ENCODE peak calls at places on chromosomes 4 and X, in six cellular contexts. One of them, this sample, is unnamed.

GRCh38 chrX:57379296-57379695 is 92.8 kb downstream of the FAAH2 start:
- DNase-seq in left ventricle myocardium inferior: no peak
- DNase-seq in choroid plexus epithelial cell: no peak
- DNase-seq in RWPE2: no peak
- DNase-seq in heart left ventricle: no peak
- DNase-seq in coronary artery: no peak
- DNase-seq in this sample: no peak

GRCh38 chr4:129344058-129344457 is 248.1 kb downstream of the C4orf33 start:
- DNase-seq in left ventricle myocardium inferior: no peak
- DNase-seq in choroid plexus epithelial cell: peak; percentile 76
- DNase-seq in RWPE2: no peak
- DNase-seq in heart left ventricle: no peak
- DNase-seq in coronary artery: no peak
- DNase-seq in this sample: peak; percentile 58

GRCh38 chrX:68503830-68504229 is 5.0 kb downstream of the YIPF6 start:
- DNase-seq in left ventricle myocardium inferior: no peak
- DNase-seq in choroid plexus epithelial cell: peak; percentile 23
- DNase-seq in RWPE2: no peak
- DNase-seq in heart left ventricle: no peak
- DNase-seq in coronary artery: no peak
- DNase-seq in this sample: peak; percentile 45

GRCh38 chr4:48109413-48110263 is 24.4 kb downstream of the TXK start:
- DNase-seq in left ventricle myocardium inferior: no peak
- DNase-seq in choroid plexus epithelial cell: peak; percentile 74
- DNase-seq in RWPE2: no peak
- DNase-seq in heart left ventricle: no peak
- DNase-seq in coronary artery: no peak
- DNase-seq in this sample: peak; percentile 49

GRCh38 chr4:13701937-13702446 is 74.5 kb upstream of the BOD1L1 start:
- DNase-seq in left ventricle myocardium inferior: no peak
- DNase-seq in choroid plexus epithelial cell: peak; percentile 58
- DNase-seq in RWPE2: no peak
- DNase-seq in heart left ventricle: no peak
- DNase-seq in coronary artery: no peak
- DNase-seq in this sample: peak; percentile 80

GRCh38 chr4:185470503-185471195 is 884 bp downstream of the CCDC110 start:
- DNase-seq in left ventricle myocardium inferior: peak; percentile 49
- DNase-seq in choroid plexus epithelial cell: peak; percentile 41
- DNase-seq in RWPE2: no peak
- DNase-seq in heart left ventricle: peak; percentile 66
- DNase-seq in coronary artery: peak; percentile 89
- DNase-seq in this sample: peak; percentile 13

GRCh38 chr4:123340381-123340701 is 56.3 kb upstream of the SPRY1 start:
- DNase-seq in left ventricle myocardium inferior: no peak
- DNase-seq in choroid plexus epithelial cell: peak; percentile 86
- DNase-seq in RWPE2: no peak
- DNase-seq in heart left ventricle: peak; percentile 47
- DNase-seq in coronary artery: no peak
- DNase-seq in this sample: peak; percentile 96

GRCh38 chr4:9765091-9765490 is 16.3 kb upstream of the DRD5 start:
- DNase-seq in left ventricle myocardium inferior: no peak
- DNase-seq in choroid plexus epithelial cell: peak; percentile 59
- DNase-seq in RWPE2: no peak
- DNase-seq in heart left ventricle: no peak
- DNase-seq in coronary artery: no peak
- DNase-seq in this sample: peak; percentile 2

GRCh38 chr4:110636677-110637407 is 14.0 kb upstream of the PITX2 start:
- DNase-seq in left ventricle myocardium inferior: no peak
- DNase-seq in choroid plexus epithelial cell: no peak
- DNase-seq in RWPE2: no peak
- DNase-seq in heart left ventricle: no peak
- DNase-seq in coronary artery: peak; percentile 71
- DNase-seq in this sample: peak; percentile 72

GRCh38 chrX:110853610-110854009 is 58.0 kb upstream of the CHRDL1 start:
- DNase-seq in left ventricle myocardium inferior: no peak
- DNase-seq in choroid plexus epithelial cell: peak; percentile 3
- DNase-seq in RWPE2: no peak
- DNase-seq in heart left ventricle: no peak
- DNase-seq in coronary artery: no peak
- DNase-seq in this sample: peak; percentile 32

GRCh38 chrX:13215729-13216128 is 104.1 kb downstream of the ATXN3L start:
- DNase-seq in left ventricle myocardium inferior: no peak
- DNase-seq in choroid plexus epithelial cell: peak; percentile 70
- DNase-seq in RWPE2: no peak
- DNase-seq in heart left ventricle: no peak
- DNase-seq in coronary artery: no peak
- DNase-seq in this sample: peak; percentile 59

GRCh38 chr4:146522098-146522861 is 540 bp upstream of the SLC10A7 start:
- DNase-seq in left ventricle myocardium inferior: peak; percentile 94
- DNase-seq in choroid plexus epithelial cell: peak; percentile 88
- DNase-seq in RWPE2: peak; percentile 76
- DNase-seq in heart left ventricle: peak; percentile 93
- DNase-seq in coronary artery: peak; percentile 92
- DNase-seq in this sample: peak; percentile 82

GRCh38 chr4:146521543-146522097 is at the start of gene SLC10A7:
- DNase-seq in left ventricle myocardium inferior: peak; percentile 76
- DNase-seq in choroid plexus epithelial cell: peak; percentile 79
- DNase-seq in RWPE2: peak; percentile 71
- DNase-seq in heart left ventricle: peak; percentile 77
- DNase-seq in coronary artery: peak; percentile 82
- DNase-seq in this sample: peak; percentile 68

GRCh38 chr4:146522862-146523205 is 1.1 kb upstream of the SLC10A7 start:
- DNase-seq in left ventricle myocardium inferior: no peak
- DNase-seq in choroid plexus epithelial cell: peak; percentile 14
- DNase-seq in RWPE2: no peak
- DNase-seq in heart left ventricle: no peak
- DNase-seq in coronary artery: no peak
- DNase-seq in this sample: peak; percentile 20

GRCh38 chr4:146524663-146525062 is 2.9 kb upstream of the SLC10A7 start:
- DNase-seq in left ventricle myocardium inferior: no peak
- DNase-seq in choroid plexus epithelial cell: no peak
- DNase-seq in RWPE2: no peak
- DNase-seq in heart left ventricle: no peak
- DNase-seq in coronary artery: no peak
- DNase-seq in this sample: no peak

GRCh38 chr4:146520894-146521542 is 722 bp downstream of the SLC10A7 start:
- DNase-seq in left ventricle myocardium inferior: no peak
- DNase-seq in choroid plexus epithelial cell: peak; percentile 80
- DNase-seq in RWPE2: no peak
- DNase-seq in heart left ventricle: peak; percentile 39
- DNase-seq in coronary artery: no peak
- DNase-seq in this sample: peak; percentile 63
- H3K4me3 ChIP-seq in left ventricle myocardium inferior: peak overlapping the region; percentile 79
- H3K4me3 ChIP-seq in choroid plexus epithelial cell: peak overlapping the region; percentile 93
- H3K4me3 ChIP-seq in RWPE2: peak overlapping the region; percentile 79
- H3K4me3 ChIP-seq in heart left ventricle: peak overlapping the region; percentile 99
- H3K4me3 ChIP-seq in coronary artery: peak overlapping the region; percentile 88
- H3K4me3 ChIP-seq in this sample: peak overlapping the region; percentile 79

GRCh38 chrX:2782778-2783177 is 30.9 kb downstream of the XG start:
- DNase-seq in left ventricle myocardium inferior: no peak
- DNase-seq in choroid plexus epithelial cell: no peak
- DNase-seq in RWPE2: no peak
- DNase-seq in heart left ventricle: no peak
- DNase-seq in coronary artery: no peak
- DNase-seq in this sample: no peak
- H3K4me3 ChIP-seq in left ventricle myocardium inferior: no peak overlapping the region
- H3K4me3 ChIP-seq in choroid plexus epithelial cell: no peak overlapping the region
- H3K4me3 ChIP-seq in RWPE2: no peak overlapping the region
- H3K4me3 ChIP-seq in heart left ventricle: no peak overlapping the region
- H3K4me3 ChIP-seq in coronary artery: no peak overlapping the region
- H3K4me3 ChIP-seq in this sample: no peak overlapping the region

GRCh38 chr4:136713140-136713539 is 819.2 kb downstream of the PCDH18 start:
- DNase-seq in left ventricle myocardium inferior: no peak
- DNase-seq in choroid plexus epithelial cell: peak; percentile 74
- DNase-seq in RWPE2: no peak
- DNase-seq in heart left ventricle: no peak
- DNase-seq in coronary artery: no peak
- DNase-seq in this sample: peak; percentile 2
- H3K4me3 ChIP-seq in left ventricle myocardium inferior: no peak overlapping the region
- H3K4me3 ChIP-seq in choroid plexus epithelial cell: no peak overlapping the region
- H3K4me3 ChIP-seq in RWPE2: no peak overlapping the region
- H3K4me3 ChIP-seq in heart left ventricle: no peak overlapping the region
- H3K4me3 ChIP-seq in coronary artery: no peak overlapping the region
- H3K4me3 ChIP-seq in this sample: no peak overlapping the region

DNA sequence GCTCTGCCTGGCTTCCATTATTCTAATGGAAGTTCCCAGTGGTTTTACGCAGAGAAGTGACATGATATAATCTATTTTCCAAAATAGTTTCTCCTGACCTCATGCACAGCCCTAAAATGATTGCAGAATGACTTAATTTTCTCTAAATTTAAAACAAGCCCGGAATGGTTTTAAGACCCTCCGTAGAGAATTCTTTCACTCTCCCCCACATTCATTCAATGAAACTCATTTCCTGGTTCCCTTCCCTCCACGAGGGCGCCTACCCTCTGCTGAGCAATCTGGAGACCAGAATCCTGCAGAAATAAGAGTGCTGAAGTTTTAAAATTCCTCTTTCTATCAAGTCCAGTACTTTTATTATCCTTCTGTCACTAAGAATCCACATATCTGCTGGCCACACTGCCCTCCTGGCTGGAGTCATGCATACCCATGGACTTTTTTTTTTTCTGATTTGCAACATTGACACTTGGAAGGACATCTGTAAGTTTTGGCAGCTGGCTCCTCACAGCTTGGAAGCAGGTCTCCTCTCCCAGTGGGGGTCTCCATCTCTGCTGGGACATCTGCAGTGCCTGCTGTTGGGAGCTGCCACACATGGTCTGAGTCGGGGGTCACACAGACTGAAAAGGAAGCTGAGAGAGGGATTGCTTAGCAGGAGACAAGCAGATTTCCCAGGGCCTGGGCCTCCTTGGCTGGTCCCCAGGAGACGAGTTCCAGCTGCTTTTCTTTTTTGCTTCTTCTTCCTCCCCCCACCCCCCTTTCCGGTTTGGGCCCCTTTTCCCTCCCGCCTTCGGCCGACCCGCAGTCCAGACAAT is 86.1 kb downstream of the SOWAHB start:
- DNase-seq in left ventricle myocardium inferior: peak; percentile 45
- DNase-seq in choroid plexus epithelial cell: peak; percentile 69
- DNase-seq in RWPE2: no peak
- DNase-seq in heart left ventricle: peak; percentile 54
- DNase-seq in coronary artery: no peak
- DNase-seq in this sample: peak; percentile 49
- H3K4me3 ChIP-seq in left ventricle myocardium inferior: no peak overlapping the region
- H3K4me3 ChIP-seq in choroid plexus epithelial cell: no peak overlapping the region
- H3K4me3 ChIP-seq in RWPE2: no peak overlapping the region
- H3K4me3 ChIP-seq in heart left ventricle: no peak overlapping the region
- H3K4me3 ChIP-seq in coronary artery: no peak overlapping the region
- H3K4me3 ChIP-seq in this sample: no peak overlapping the region

GRCh38 chr4:140019619-140020367 is 134.2 kb downstream of the MAML3 start:
- DNase-seq in left ventricle myocardium inferior: no peak
- DNase-seq in choroid plexus epithelial cell: no peak
- DNase-seq in RWPE2: no peak
- DNase-seq in heart left ventricle: no peak
- DNase-seq in coronary artery: no peak
- DNase-seq in this sample: no peak
- H3K4me3 ChIP-seq in left ventricle myocardium inferior: no peak overlapping the region
- H3K4me3 ChIP-seq in choroid plexus epithelial cell: no peak overlapping the region
- H3K4me3 ChIP-seq in RWPE2: no peak overlapping the region
- H3K4me3 ChIP-seq in heart left ventricle: no peak overlapping the region
- H3K4me3 ChIP-seq in coronary artery: no peak overlapping the region
- H3K4me3 ChIP-seq in this sample: no peak overlapping the region

GRCh38 chr4:39978378-39978775 is 666 bp upstream of the PDS5A start:
- DNase-seq in left ventricle myocardium inferior: no peak
- DNase-seq in choroid plexus epithelial cell: no peak
- DNase-seq in RWPE2: no peak
- DNase-seq in heart left ventricle: no peak
- DNase-seq in coronary artery: no peak
- DNase-seq in this sample: no peak
- H3K4me3 ChIP-seq in left ventricle myocardium inferior: peak overlapping the region; percentile 86
- H3K4me3 ChIP-seq in choroid plexus epithelial cell: peak overlapping the region; percentile 89
- H3K4me3 ChIP-seq in RWPE2: peak overlapping the region; percentile 96
- H3K4me3 ChIP-seq in heart left ventricle: peak overlapping the region; percentile 96
- H3K4me3 ChIP-seq in coronary artery: peak overlapping the region; percentile 98
- H3K4me3 ChIP-seq in this sample: peak overlapping the region; percentile 59

GRCh38 chr4:25100710-25101109 is 59.5 kb downstream of the SEPSECS start:
- DNase-seq in left ventricle myocardium inferior: no peak
- DNase-seq in choroid plexus epithelial cell: no peak
- DNase-seq in RWPE2: no peak
- DNase-seq in heart left ventricle: no peak
- DNase-seq in coronary artery: peak; percentile 4
- DNase-seq in this sample: no peak

GRCh38 chr4:25101836-25102235 is 58.4 kb downstream of the SEPSECS start:
- DNase-seq in left ventricle myocardium inferior: no peak
- DNase-seq in choroid plexus epithelial cell: no peak
- DNase-seq in RWPE2: no peak
- DNase-seq in heart left ventricle: no peak
- DNase-seq in coronary artery: peak; percentile 9
- DNase-seq in this sample: no peak

GRCh38 chr4:25104561-25104960 is 55.7 kb downstream of the SEPSECS start:
- DNase-seq in left ventricle myocardium inferior: no peak
- DNase-seq in choroid plexus epithelial cell: no peak
- DNase-seq in RWPE2: no peak
- DNase-seq in heart left ventricle: no peak
- DNase-seq in coronary artery: no peak
- DNase-seq in this sample: no peak

GRCh38 chr4:25106363-25107151 is 53.7 kb downstream of the SEPSECS start:
- DNase-seq in left ventricle myocardium inferior: no peak
- DNase-seq in choroid plexus epithelial cell: no peak
- DNase-seq in RWPE2: no peak
- DNase-seq in heart left ventricle: no peak
- DNase-seq in coronary artery: no peak
- DNase-seq in this sample: no peak

GRCh38 chr4:25103423-25103822 is 56.8 kb downstream of the SEPSECS start:
- DNase-seq in left ventricle myocardium inferior: peak; percentile 60
- DNase-seq in choroid plexus epithelial cell: no peak
- DNase-seq in RWPE2: no peak
- DNase-seq in heart left ventricle: peak; percentile 55
- DNase-seq in coronary artery: peak; percentile 71
- DNase-seq in this sample: no peak
- H3K4me3 ChIP-seq in left ventricle myocardium inferior: no peak overlapping the region
- H3K4me3 ChIP-seq in choroid plexus epithelial cell: no peak overlapping the region
- H3K4me3 ChIP-seq in RWPE2: no peak overlapping the region
- H3K4me3 ChIP-seq in heart left ventricle: no peak overlapping the region
- H3K4me3 ChIP-seq in coronary artery: no peak overlapping the region
- H3K4me3 ChIP-seq in this sample: no peak overlapping the region

GRCh38 chr4:180541678-180542077 is 1701.5 kb upstream of the TENM3 start:
- DNase-seq in left ventricle myocardium inferior: no peak
- DNase-seq in choroid plexus epithelial cell: no peak
- DNase-seq in RWPE2: no peak
- DNase-seq in heart left ventricle: no peak
- DNase-seq in coronary artery: no peak
- DNase-seq in this sample: no peak

GRCh38 chr4:180539284-180539683 is 1703.9 kb upstream of the TENM3 start:
- DNase-seq in left ventricle myocardium inferior: no peak
- DNase-seq in choroid plexus epithelial cell: no peak
- DNase-seq in RWPE2: no peak
- DNase-seq in heart left ventricle: no peak
- DNase-seq in coronary artery: no peak
- DNase-seq in this sample: no peak

GRCh38 chr4:180532691-180533090 is 1710.5 kb upstream of the TENM3 start:
- DNase-seq in left ventricle myocardium inferior: no peak
- DNase-seq in choroid plexus epithelial cell: no peak
- DNase-seq in RWPE2: no peak
- DNase-seq in heart left ventricle: no peak
- DNase-seq in coronary artery: no peak
- DNase-seq in this sample: no peak

GRCh38 chr4:180542445-180543100 is 1700.6 kb upstream of the TENM3 start:
- DNase-seq in left ventricle myocardium inferior: no peak
- DNase-seq in choroid plexus epithelial cell: peak; percentile 30
- DNase-seq in RWPE2: peak; percentile 64
- DNase-seq in heart left ventricle: no peak
- DNase-seq in coronary artery: no peak
- DNase-seq in this sample: peak; percentile 56

GRCh38 chr4:180538384-180539052 is 1704.7 kb upstream of the TENM3 start:
- DNase-seq in left ventricle myocardium inferior: no peak
- DNase-seq in choroid plexus epithelial cell: no peak
- DNase-seq in RWPE2: no peak
- DNase-seq in heart left ventricle: no peak
- DNase-seq in coronary artery: no peak
- DNase-seq in this sample: no peak
- H3K4me3 ChIP-seq in left ventricle myocardium inferior: no peak overlapping the region
- H3K4me3 ChIP-seq in choroid plexus epithelial cell: no peak overlapping the region
- H3K4me3 ChIP-seq in RWPE2: no peak overlapping the region
- H3K4me3 ChIP-seq in heart left ventricle: no peak overlapping the region
- H3K4me3 ChIP-seq in coronary artery: no peak overlapping the region
- H3K4me3 ChIP-seq in this sample: no peak overlapping the region